ENCODE peak calls at places on chromosomes 3 and 15, in eight cellular contexts. One of them, this sample, is unnamed.

GRCh38 chr15:45790325-45790943 is 155.6 kb downstream of the SQOR start:
- DNase-seq in NCI-H1694: peak
- DNase-seq in GF-D8: no peak
- DNase-seq in NCI-H1048: no peak
- DNase-seq in NCI-H510A: no peak
- DNase-seq in M059J: peak
- DNase-seq in CD4-positive, alpha-beta T cell: no peak
- DNase-seq in body of pancreas: peak
- DNase-seq in this sample: no peak

GRCh38 chr15:58537033-58537432 is 105.2 kb downstream of the LIPC start:
- DNase-seq in NCI-H1048: no peak
- DNase-seq in body of pancreas: no peak
- DNase-seq in NCI-H1694: no peak
- DNase-seq in CD4-positive, alpha-beta T cell: no peak
- DNase-seq in GF-D8: no peak
- DNase-seq in M059J: no peak
- DNase-seq in NCI-H510A: no peak
- DNase-seq in this sample: no peak

GRCh38 chr15:90078965-90079364 is 23.3 kb downstream of the IDH2 start:
- DNase-seq in NCI-H1694: no peak
- DNase-seq in NCI-H510A: no peak
- DNase-seq in NCI-H1048: no peak
- DNase-seq in body of pancreas: no peak
- DNase-seq in GF-D8: no peak
- DNase-seq in CD4-positive, alpha-beta T cell: no peak
- DNase-seq in M059J: no peak
- DNase-seq in this sample: no peak

GRCh38 chr15:43209059-43209824 is 11.6 kb downstream of the EPB42 start:
- DNase-seq in NCI-H510A: no peak
- DNase-seq in M059J: peak
- DNase-seq in NCI-H1048: no peak
- DNase-seq in GF-D8: no peak
- DNase-seq in CD4-positive, alpha-beta T cell: no peak
- DNase-seq in body of pancreas: peak
- DNase-seq in NCI-H1694: no peak
- DNase-seq in this sample: peak

GRCh38 chr15:38169982-38170381 is 82.7 kb upstream of the SPRED1 start:
- DNase-seq in M059J: no peak
- DNase-seq in body of pancreas: no peak
- DNase-seq in CD4-positive, alpha-beta T cell: no peak
- DNase-seq in NCI-H510A: no peak
- DNase-seq in NCI-H1694: no peak
- DNase-seq in GF-D8: no peak
- DNase-seq in NCI-H1048: no peak
- DNase-seq in this sample: no peak

GRCh38 chr3:146625117-146625775 is 20.1 kb upstream of the PLSCR5 start:
- DNase-seq in GF-D8: no peak
- DNase-seq in CD4-positive, alpha-beta T cell: no peak
- DNase-seq in NCI-H1694: no peak
- DNase-seq in body of pancreas: no peak
- DNase-seq in NCI-H510A: no peak
- DNase-seq in NCI-H1048: no peak
- DNase-seq in M059J: peak
- DNase-seq in this sample: no peak

GRCh38 chr15:100899601-100900000 is 19.6 kb upstream of the LRRK1 start:
- DNase-seq in body of pancreas: no peak
- DNase-seq in M059J: no peak
- DNase-seq in GF-D8: no peak
- DNase-seq in NCI-H1048: no peak
- DNase-seq in NCI-H510A: no peak
- DNase-seq in NCI-H1694: no peak
- DNase-seq in CD4-positive, alpha-beta T cell: no peak
- DNase-seq in this sample: no peak

GRCh38 chr15:43912991-43913927 is 86.5 kb downstream of the WDR76 start:
- DNase-seq in NCI-H510A: no peak
- DNase-seq in body of pancreas: no peak
- DNase-seq in NCI-H1694: no peak
- DNase-seq in M059J: peak
- DNase-seq in NCI-H1048: no peak
- DNase-seq in GF-D8: no peak
- DNase-seq in CD4-positive, alpha-beta T cell: no peak
- DNase-seq in this sample: no peak

GRCh38 chr3:149382091-149382467 is 4.6 kb upstream of the TM4SF1 start:
- DNase-seq in GF-D8: no peak
- DNase-seq in CD4-positive, alpha-beta T cell: no peak
- DNase-seq in NCI-H1048: no peak
- DNase-seq in M059J: peak
- DNase-seq in body of pancreas: no peak
- DNase-seq in NCI-H510A: no peak
- DNase-seq in NCI-H1694: no peak
- DNase-seq in this sample: no peak

GRCh38 chr3:126540342-126540849 is 16.4 kb downstream of the CHST13 start:
- DNase-seq in body of pancreas: peak
- DNase-seq in NCI-H510A: no peak
- DNase-seq in CD4-positive, alpha-beta T cell: no peak
- DNase-seq in M059J: peak
- DNase-seq in NCI-H1048: no peak
- DNase-seq in GF-D8: peak
- DNase-seq in NCI-H1694: no peak
- DNase-seq in this sample: peak

GRCh38 chr15:45802140-45802539 is 167.3 kb downstream of the SQOR start:
- DNase-seq in M059J: peak
- DNase-seq in NCI-H1048: no peak
- DNase-seq in NCI-H1694: no peak
- DNase-seq in CD4-positive, alpha-beta T cell: no peak
- DNase-seq in NCI-H510A: no peak
- DNase-seq in body of pancreas: no peak
- DNase-seq in GF-D8: no peak
- DNase-seq in this sample: no peak

GRCh38 chr3:172606021-172606420 is 82.8 kb upstream of the TNFSF10 start:
- DNase-seq in M059J: peak
- DNase-seq in CD4-positive, alpha-beta T cell: no peak
- DNase-seq in NCI-H510A: no peak
- DNase-seq in NCI-H1048: no peak
- DNase-seq in body of pancreas: no peak
- DNase-seq in NCI-H1694: no peak
- DNase-seq in GF-D8: no peak
- DNase-seq in this sample: no peak

GRCh38 chr3:131796558-131796957 is 238.3 kb downstream of the CPNE4 start:
- DNase-seq in body of pancreas: no peak
- DNase-seq in GF-D8: no peak
- DNase-seq in NCI-H510A: no peak
- DNase-seq in M059J: no peak
- DNase-seq in CD4-positive, alpha-beta T cell: no peak
- DNase-seq in NCI-H1048: no peak
- DNase-seq in NCI-H1694: no peak
- DNase-seq in this sample: no peak

GRCh38 chr15:81492303-81492702 is 118.3 kb upstream of the TMC3 start:
- DNase-seq in NCI-H510A: no peak
- DNase-seq in NCI-H1694: peak
- DNase-seq in CD4-positive, alpha-beta T cell: no peak
- DNase-seq in GF-D8: no peak
- DNase-seq in NCI-H1048: no peak
- DNase-seq in M059J: peak
- DNase-seq in body of pancreas: no peak
- DNase-seq in this sample: no peak

GRCh38 chr15:90617171-90617570 is 87.4 kb downstream of the CRTC3 start:
- DNase-seq in NCI-H1048: no peak
- DNase-seq in body of pancreas: no peak
- DNase-seq in CD4-positive, alpha-beta T cell: no peak
- DNase-seq in NCI-H1694: no peak
- DNase-seq in NCI-H510A: no peak
- DNase-seq in M059J: no peak
- DNase-seq in GF-D8: no peak
- DNase-seq in this sample: no peak

GRCh38 chr3:27194494-27194893 is 174.7 kb downstream of the NEK10 start:
- DNase-seq in GF-D8: no peak
- DNase-seq in body of pancreas: no peak
- DNase-seq in NCI-H1694: no peak
- DNase-seq in CD4-positive, alpha-beta T cell: no peak
- DNase-seq in NCI-H510A: no peak
- DNase-seq in M059J: no peak
- DNase-seq in NCI-H1048: no peak
- DNase-seq in this sample: no peak

GRCh38 chr3:48561045-48561736 is 2.4 kb downstream of the UCN2 start:
- DNase-seq in GF-D8: no peak
- DNase-seq in NCI-H510A: no peak
- DNase-seq in CD4-positive, alpha-beta T cell: no peak
- DNase-seq in M059J: peak
- DNase-seq in NCI-H1694: no peak
- DNase-seq in body of pancreas: peak
- DNase-seq in NCI-H1048: no peak
- DNase-seq in this sample: no peak

GRCh38 chr15:59420108-59420507 is 17.9 kb upstream of the FAM81A start:
- DNase-seq in GF-D8: no peak
- DNase-seq in body of pancreas: no peak
- DNase-seq in NCI-H510A: no peak
- DNase-seq in CD4-positive, alpha-beta T cell: no peak
- DNase-seq in NCI-H1694: no peak
- DNase-seq in M059J: no peak
- DNase-seq in NCI-H1048: no peak
- DNase-seq in this sample: no peak

This sample was measured in coronary artery.